ENCODE peak calls at places on chromosomes 4 and X, in six cellular contexts. N is brain microvascular endothelial cell, D is LNCaP clone FGC, E is cardiac fibroblast, P is AG04449, W is epithelial cell of proximal tubule. H is an unnamed sample.

GRCh38 chr4:165088366-165088765 is 24.3 kb downstream of the TMEM192 start:
- DNase-seq in N (no peak), D (no peak), P (no peak), E (no peak), W (no peak), H (no peak)

GRCh38 chr4:24664956-24665355 is 80.6 kb upstream of the DHX15 start:
- DNase-seq in E (peak; percentile 86), P (no peak), N (no peak), D (no peak), W (no peak), H (no peak)

GRCh38 chrX:40895246-40895645 is 159.9 kb upstream of the MED14 start:
- DNase-seq in P (no peak), D (no peak), W (no peak), E (no peak), N (no peak), H (no peak)

GRCh38 chr4:120198411-120198810 is 131.8 kb upstream of the MAD2L1 start:
- DNase-seq in W (no peak), P (no peak), N (no peak), D (no peak), E (no peak), H (no peak)

GRCh38 chr4:119040711-119041185 is 94.9 kb upstream of the MYOZ2 start:
- DNase-seq in E (peak; percentile 69), P (peak; percentile 79), W (peak; percentile 47), D (no peak), N (peak; percentile 80), H (no peak)

GRCh38 chr4:114132830-114133229 is 153.4 kb upstream of the ARSJ start:
- DNase-seq in W (no peak), P (no peak), D (no peak), E (peak; percentile 17), N (peak; percentile 10), H (no peak)

GRCh38 chrX:109847257-109848187 is 114.5 kb upstream of the ACSL4 start:
- DNase-seq in P (peak; percentile 80), E (peak; percentile 96), N (peak; percentile 27), D (no peak), W (peak; percentile 91), H (peak; percentile 72)

GRCh38 chr4:18390655-18391369 is 369.3 kb upstream of the LCORL start:
- DNase-seq in P (no peak), D (no peak), N (no peak), W (peak; percentile 79), E (no peak), H (no peak)

GRCh38 chr4:138200236-138200590 is 41.9 kb downstream of the SLC7A11 start:
- DNase-seq in N (no peak), E (no peak), W (no peak), D (no peak), P (no peak), H (no peak)

GRCh38 chrX:111288841-111289240 is 18.6 kb upstream of the CAPN6 start:
- DNase-seq in N (no peak), E (no peak), P (no peak), D (no peak), W (no peak), H (no peak)

GRCh38 chrX:150899191-150899757 is 806 bp upstream of the CD99L2 start:
- DNase-seq in W (no peak), D (no peak), N (no peak), P (no peak), E (peak; percentile 13), H (no peak)

GRCh38 chr4:127622923-127623754 is 9.6 kb upstream of the INTU start:
- DNase-seq in D (no peak), N (peak; percentile 29), E (peak; percentile 20), P (no peak), W (no peak), H (no peak)

GRCh38 chrX:1380672-1381233 is 11.2 kb downstream of the SLC25A6 start:
- DNase-seq in E (no peak), N (no peak), D (no peak), W (no peak), P (no peak), H (no peak)

GRCh38 chr4:126907389-126907788 is 725.4 kb upstream of the INTU start:
- DNase-seq in P (no peak), N (no peak), D (no peak), W (no peak), E (no peak), H (no peak)

GRCh38 chrX:64975491-64975890 is 759 bp downstream of the ZC4H2 start:
- DNase-seq in E (peak; percentile 16), W (no peak), D (peak; percentile 6), N (peak; percentile 2), P (no peak), H (no peak)

GRCh38 chrX:64977830-64978229 is 1.6 kb upstream of the ZC4H2 start:
- DNase-seq in D (no peak), N (no peak), P (no peak), E (no peak), W (no peak), H (no peak)

GRCh38 chrX:64975989-64976672 is at the start of gene ZC4H2:
- DNase-seq in E (peak; percentile 83), P (peak; percentile 7), N (peak; percentile 82), W (no peak), D (peak; percentile 50), H (peak; percentile 37)

GRCh38 chrX:64977051-64977450 is 801 bp upstream of the ZC4H2 start:
- DNase-seq in N (no peak), P (no peak), E (no peak), W (no peak), D (no peak), H (no peak)

DNA sequence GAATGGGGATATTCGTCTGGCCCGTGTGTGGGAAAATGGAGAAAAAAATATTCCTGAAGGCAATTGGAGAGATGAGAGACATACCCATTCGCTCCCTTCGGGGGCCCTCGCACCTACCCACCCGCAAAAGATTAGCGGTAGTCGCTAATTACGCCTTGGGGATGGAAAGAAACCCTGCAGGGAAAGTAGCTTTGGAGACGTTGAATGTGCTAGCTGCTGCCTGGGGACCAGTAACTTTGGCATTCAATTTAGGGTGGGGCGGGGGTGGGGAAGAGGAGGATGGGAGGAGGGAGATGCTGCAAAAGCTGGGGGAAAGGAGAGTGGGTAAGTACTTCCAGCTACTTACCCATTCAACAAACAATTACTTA is 407 bp upstream of the ZC4H2 start:
- DNase-seq in E (no peak), W (no peak), P (no peak), N (no peak), D (no peak), H (no peak)
- H3K4me3 ChIP-seq in E (peak overlapping the region; percentile 62), W (peak overlapping the region; percentile 73), P (peak overlapping the region; percentile 70), N (peak overlapping the region; percentile 69), D (peak overlapping the region; percentile 73), H (peak overlapping the region; percentile 74)

DNA sequence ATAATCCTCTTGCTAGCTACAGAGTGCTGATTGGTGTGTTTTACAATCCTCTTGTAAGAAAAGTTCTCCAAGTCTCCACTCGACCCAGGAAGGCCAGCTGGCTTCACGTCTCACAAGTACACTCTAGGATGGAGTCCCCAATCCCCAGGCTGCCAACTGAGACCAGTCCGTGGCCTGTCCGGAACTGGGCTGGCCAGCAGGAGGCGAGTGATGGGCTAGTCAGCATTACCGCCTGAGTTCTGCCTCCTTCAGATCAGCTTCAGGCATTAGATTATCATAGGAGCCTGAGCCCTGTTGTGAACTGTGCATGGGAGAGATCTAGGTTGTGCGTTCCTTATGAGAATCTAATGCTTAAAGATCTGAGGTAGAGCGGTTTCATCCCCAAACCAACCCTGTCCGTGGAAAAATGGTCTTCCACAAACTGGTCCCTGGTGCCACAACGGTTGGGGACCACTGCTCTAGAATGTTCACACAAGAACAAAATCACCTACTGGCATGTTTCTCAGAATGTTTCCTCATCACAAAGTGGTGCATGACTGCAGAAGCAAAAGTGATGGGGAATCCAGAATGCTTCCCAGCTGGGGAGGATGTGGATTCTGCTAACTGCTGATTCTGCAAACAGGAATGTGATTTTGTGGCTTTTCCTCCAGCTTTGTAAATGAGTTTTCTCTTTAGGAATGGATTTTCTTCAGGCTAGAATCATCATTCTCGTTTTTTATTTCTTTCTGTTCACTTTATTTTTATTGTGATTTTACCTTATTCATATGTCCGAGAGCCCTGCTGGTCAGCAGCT is 40.9 kb downstream of the SEPTIN11 start:
- DNase-seq in D (no peak), E (peak; percentile 76), P (peak; percentile 89), W (no peak), N (peak; percentile 82), H (no peak)
- TF ChIP-seq CTCF in D (no peak), E (no peak), P (no peak), W (peak; percentile 6), N (peak; percentile 32), H (no peak)

GRCh38 chr4:147480502-147480890 is 401 bp upstream of the EDNRA start:
- DNase-seq in N (no peak), D (no peak), P (no peak), W (no peak), E (no peak), H (no peak)

GRCh38 chr4:147481577-147482109 is 746 bp downstream of the EDNRA start:
- DNase-seq in P (no peak), N (no peak), W (no peak), D (no peak), E (peak; percentile 27), H (no peak)

GRCh38 chr4:147479817-147480216 is 1.1 kb upstream of the EDNRA start:
- DNase-seq in W (no peak), P (peak; percentile 29), D (no peak), E (peak; percentile 95), N (peak; percentile 88), H (no peak)

GRCh38 chr4:147480891-147481576 is at the start of gene EDNRA:
- DNase-seq in E (peak; percentile 54), P (no peak), W (no peak), N (peak; percentile 74), D (no peak), H (no peak)

DNA sequence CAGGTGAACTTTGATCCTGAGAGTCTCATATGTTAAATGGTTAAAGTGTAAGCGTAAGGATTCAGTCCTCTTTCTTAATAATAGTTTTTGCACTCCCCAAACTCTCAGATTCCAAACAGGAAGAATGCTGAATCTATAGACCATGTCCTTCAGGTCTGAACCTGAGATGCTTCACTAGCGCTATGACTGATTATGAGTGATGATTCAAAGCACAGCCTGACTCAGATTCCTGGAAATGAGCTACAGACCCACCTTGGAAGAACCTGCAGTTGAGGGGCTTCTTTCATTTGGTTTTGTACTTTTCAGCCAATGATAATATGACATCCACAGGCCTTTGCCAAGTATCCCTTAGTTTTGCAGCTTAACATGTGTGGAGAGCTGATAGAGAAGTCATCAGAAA is 1.4 kb downstream of the EDNRA start:
- DNase-seq in W (no peak), N (peak; percentile 53), D (no peak), E (no peak), P (no peak), H (no peak)
- H3K4me3 ChIP-seq in W (peak overlapping the region; percentile 57), N (peak overlapping the region; percentile 77), D (no peak overlapping the region), E (no peak overlapping the region), P (peak overlapping the region; percentile 71), H (no peak overlapping the region)

DNA sequence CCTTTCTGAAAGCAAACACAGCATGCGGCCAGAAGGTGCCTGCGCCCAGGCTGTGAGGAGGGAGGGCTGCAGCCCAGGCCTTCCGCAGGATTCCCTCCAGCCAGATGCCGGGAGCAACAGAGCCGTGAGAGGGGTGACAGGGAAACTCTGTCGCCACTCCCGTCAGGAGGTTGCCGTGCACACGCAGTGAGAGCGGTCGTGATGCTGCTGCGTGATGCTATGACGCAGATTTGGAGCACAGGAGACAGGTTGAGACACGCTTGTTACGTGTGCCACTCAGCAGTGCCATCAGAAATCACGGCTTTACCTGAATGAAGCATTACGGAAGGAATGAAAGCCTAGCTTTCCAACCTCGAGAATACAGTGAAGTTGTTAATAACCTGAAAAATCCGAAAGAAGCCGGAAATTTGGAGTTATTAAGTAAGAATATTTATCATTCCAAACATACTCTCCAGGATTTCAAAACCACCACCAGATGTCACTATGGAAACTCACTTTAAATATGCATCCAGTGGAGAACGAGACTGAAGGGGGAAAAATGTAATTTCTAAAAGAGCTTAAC is 54.4 kb downstream of the FAT1 start:
- DNase-seq in W (no peak), E (peak; percentile 83), N (peak; percentile 41), D (no peak), P (peak; percentile 28), H (peak; percentile 90)
- TF ChIP-seq CTCF in W (peak; percentile 50), E (peak; percentile 39), N (peak; percentile 29), D (peak; percentile 60), P (no peak), H (peak; percentile 41)